ENCODE peak calls at places on chromosomes 13 and 19, in eight cellular contexts. D, I, M, Z, H, O, K and Y are unnamed samples.

GRCh38 chr19:16155128-16155527 is 11.6 kb downstream of the HSH2D start:
- DNase-seq in D (no peak), I (no peak), M (no peak), Z (no peak), H (no peak), O (no peak), K (no peak), Y (no peak)

GRCh38 chr13:37109080-37109678 is 3.7 kb upstream of the CSNK1A1L start:
- DNase-seq in D (no peak), I (peak; percentile 24), M (no peak), Z (no peak), H (no peak), O (peak; percentile 36), K (peak; percentile 62), Y (no peak)

GRCh38 chr13:110305949-110306339 is 1.0 kb downstream of the COL4A1 start:
- DNase-seq in D (no peak), I (no peak), M (no peak), Z (no peak), H (peak; percentile 50), O (no peak), K (no peak), Y (no peak)

GRCh38 chr13:39149896-39150295 is 111.6 kb downstream of the NHLRC3 start:
- DNase-seq in D (no peak), I (no peak), M (no peak), Z (no peak), H (no peak), O (no peak), K (no peak), Y (no peak)

GRCh38 chr13:42405665-42406390 is 133.9 kb downstream of the AKAP11 start:
- DNase-seq in D (no peak), I (no peak), M (no peak), Z (no peak), H (no peak), O (no peak), K (peak; percentile 8), Y (no peak)

GRCh38 chr19:4009990-4010807 is 2.7 kb downstream of the PIAS4 start:
- DNase-seq in D (no peak), I (no peak), M (peak; percentile 70), Z (no peak), H (no peak), O (no peak), K (peak; percentile 46), Y (no peak)

GRCh38 chr19:37926711-37927110 is 19.7 kb downstream of the SIPA1L3 start:
- DNase-seq in D (no peak), I (no peak), M (no peak), Z (no peak), H (no peak), O (no peak), K (no peak), Y (no peak)

GRCh38 chr19:9075064-9075964 is 11.5 kb upstream of the OR1M1 start:
- DNase-seq in D (peak; percentile 95), I (peak; percentile 36), M (peak; percentile 87), Z (peak; percentile 3), H (no peak), O (peak; percentile 93), K (peak; percentile 83), Y (peak; percentile 93)

GRCh38 chr13:49791214-49791752 is 1.2 kb downstream of the KPNA3 start:
- DNase-seq in D (no peak), I (no peak), M (peak; percentile 32), Z (no peak), H (no peak), O (peak; percentile 77), K (peak; percentile 35), Y (no peak)

GRCh38 chr13:30805603-30806011 is 70.3 kb downstream of the ALOX5AP start:
- DNase-seq in D (no peak), I (no peak), M (peak; percentile 76), Z (no peak), H (no peak), O (no peak), K (peak; percentile 59), Y (no peak)

GRCh38 chr13:26927511-26927910 is 166.9 kb upstream of the GPR12 start:
- DNase-seq in D (no peak), I (no peak), M (no peak), Z (no peak), H (no peak), O (no peak), K (no peak), Y (no peak)

GRCh38 chr19:13337181-13337580 is 169.1 kb downstream of the CACNA1A start:
- DNase-seq in D (no peak), I (no peak), M (no peak), Z (no peak), H (no peak), O (no peak), K (no peak), Y (no peak)

GRCh38 chr13:62210951-62211350 is 795.3 kb upstream of the PCDH20 start:
- DNase-seq in D (no peak), I (no peak), M (no peak), Z (no peak), H (no peak), O (no peak), K (no peak), Y (no peak)

GRCh38 chr13:52428295-52428694 is 22.1 kb downstream of the VPS36 start:
- DNase-seq in D (no peak), I (no peak), M (no peak), Z (no peak), H (no peak), O (no peak), K (peak; percentile 70), Y (no peak)

GRCh38 chr13:30802501-30802900 is 67.2 kb downstream of the ALOX5AP start:
- DNase-seq in D (no peak), I (no peak), M (no peak), Z (no peak), H (no peak), O (no peak), K (no peak), Y (no peak)

GRCh38 chr19:41868120-41868988 is 8.3 kb downstream of the RPS19 start:
- DNase-seq in D (no peak), I (no peak), M (no peak), Z (no peak), H (no peak), O (no peak), K (no peak), Y (no peak)

GRCh38 chr19:40585677-40586422 is 9.2 kb downstream of the SHKBP1 start:
- DNase-seq in D (peak; percentile 69), I (no peak), M (no peak), Z (no peak), H (no peak), O (peak; percentile 76), K (peak; percentile 44), Y (no peak)

GRCh38 chr13:33349996-33350826 is 64.7 kb upstream of the STARD13 start:
- DNase-seq in D (peak; percentile 7), I (peak; percentile 40), M (peak; percentile 66), Z (no peak), H (no peak), O (no peak), K (peak; percentile 39), Y (peak; percentile 26)

GRCh38 chr19:55258476-55258827 is 365 bp downstream of the PPP6R1 start:
- DNase-seq in D (no peak), I (no peak), M (peak; percentile 25), Z (no peak), H (peak; percentile 82), O (no peak), K (no peak), Y (peak; percentile 68)

GRCh38 chr19:964761-965694 is 19.1 kb upstream of the WDR18 start:
- DNase-seq in D (no peak), I (no peak), M (no peak), Z (no peak), H (no peak), O (no peak), K (peak; percentile 31), Y (no peak)

GRCh38 chr13:93248627-93249047 is 22.0 kb downstream of the GPC6 start:
- DNase-seq in D (no peak), I (no peak), M (peak; percentile 68), Z (no peak), H (no peak), O (no peak), K (peak; percentile 35), Y (peak; percentile 42)

GRCh38 chr19:10194500-10195198 is at the start of gene DNMT1:
- DNase-seq in D (peak; percentile 99), I (peak; percentile 90), M (peak; percentile 94), Z (peak; percentile 68), H (peak; percentile 98), O (peak; percentile 100), K (peak; percentile 95), Y (peak; percentile 98)

GRCh38 chr13:58528351-58528750 is 896.8 kb downstream of the PCDH17 start:
- DNase-seq in D (no peak), I (no peak), M (no peak), Z (no peak), H (no peak), O (no peak), K (no peak), Y (no peak)

GRCh38 chr19:34120846-34121639 is 51.3 kb upstream of the LSM14A start:
- DNase-seq in D (peak; percentile 87), I (no peak), M (no peak), Z (no peak), H (no peak), O (peak; percentile 63), K (peak; percentile 52), Y (peak; percentile 45)

GRCh38 chr13:49859568-49859967 is 67.1 kb upstream of the KPNA3 start:
- DNase-seq in D (peak; percentile 33), I (no peak), M (peak; percentile 31), Z (no peak), H (no peak), O (no peak), K (peak; percentile 92), Y (no peak)

DNA sequence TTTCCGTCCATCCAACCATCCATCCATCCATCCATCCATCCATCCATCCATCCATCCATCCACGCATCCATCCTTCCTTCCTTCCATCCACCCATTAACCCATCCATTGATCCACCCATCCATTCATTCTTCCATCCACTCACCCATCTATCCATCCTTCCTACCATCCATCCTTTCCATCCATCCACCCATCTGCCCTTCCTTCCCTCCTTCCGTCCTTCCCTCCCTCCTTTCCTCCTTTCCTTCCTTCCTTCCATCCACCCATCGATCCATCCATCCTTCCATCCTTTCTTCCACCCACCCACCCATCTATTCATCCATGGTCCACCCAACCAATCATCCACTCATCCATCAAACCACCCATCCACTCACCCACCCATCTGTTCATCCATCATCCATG is 70.1 kb downstream of the MLLT1 start:
- DNase-seq in D (no peak), I (no peak), M (no peak), Z (no peak), H (no peak), O (no peak), K (no peak), Y (no peak)
- TF ChIP-seq POLR2A in D (no peak), I (no peak), M (no peak), Z (no peak), H (no peak), O (no peak), K (no peak), Y (no peak)

GRCh38 chr19:48362716-48363499 is 832 bp downstream of the TMEM143 start:
- DNase-seq in D (peak; percentile 98), I (peak; percentile 94), M (peak; percentile 98), Z (peak; percentile 69), H (peak; percentile 95), O (peak; percentile 100), K (peak; percentile 91), Y (peak; percentile 75)
- TF ChIP-seq POLR2A in D (peak; percentile 55), I (no peak), M (no peak), Z (no peak), H (no peak), O (no peak), K (no peak), Y (no peak)

GRCh38 chr13:113978741-113979481 is 5.0 kb upstream of the C13orf46 start:
- DNase-seq in D (no peak), I (no peak), M (no peak), Z (no peak), H (peak; percentile 77), O (no peak), K (no peak), Y (no peak)
- TF ChIP-seq POLR2A in D (no peak), I (no peak), M (no peak), Z (no peak), H (no peak), O (no peak), K (no peak), Y (no peak)

GRCh38 chr19:19098703-19099632 is 35.2 kb downstream of the SLC25A42 start:
- DNase-seq in D (no peak), I (no peak), M (no peak), Z (no peak), H (no peak), O (no peak), K (no peak), Y (no peak)
- TF ChIP-seq POLR2A in D (no peak), I (no peak), M (no peak), Z (no peak), H (no peak), O (no peak), K (no peak), Y (no peak)